ENCODE peak calls at places on chromosomes 2 and 18, in five cellular contexts. One of them, this sample, is unnamed.
A peak's percentile ranks its signal among the peaks of the same experiment; 100 is the strongest.

GRCh38 chr2:8103085-8103708 is 578.7 kb upstream of the ID2 start:
- DNase-seq in IMR-90: peak; percentile 78
- DNase-seq in adrenal gland: no peak
- DNase-seq in Caco-2: peak; percentile 66
- DNase-seq in OCI-LY7: no peak
- DNase-seq in this sample: no peak

GRCh38 chr2:212945526-212945925 is 205.9 kb downstream of the IKZF2 start:
- DNase-seq in IMR-90: no peak
- DNase-seq in adrenal gland: no peak
- DNase-seq in Caco-2: no peak
- DNase-seq in OCI-LY7: no peak
- DNase-seq in this sample: no peak

GRCh38 chr18:62485684-62486083 is 37.1 kb upstream of the ZCCHC2 start:
- DNase-seq in OCI-LY7: no peak
- DNase-seq in IMR-90: peak; percentile 76
- DNase-seq in adrenal gland: peak; percentile 67
- DNase-seq in Caco-2: no peak
- DNase-seq in this sample: no peak

GRCh38 chr2:239441261-239441701 is 40.5 kb upstream of the HDAC4 start:
- DNase-seq in OCI-LY7: no peak
- DNase-seq in Caco-2: no peak
- DNase-seq in IMR-90: no peak
- DNase-seq in adrenal gland: no peak
- DNase-seq in this sample: no peak

GRCh38 chr18:35938562-35938961 is 33.9 kb upstream of the RMP24 start:
- DNase-seq in IMR-90: no peak
- DNase-seq in OCI-LY7: no peak
- DNase-seq in Caco-2: no peak
- DNase-seq in adrenal gland: no peak
- DNase-seq in this sample: no peak

GRCh38 chr2:86037141-86037794 is 68.4 kb downstream of the POLR1A start:
- DNase-seq in IMR-90: peak; percentile 92
- DNase-seq in adrenal gland: peak; percentile 87
- DNase-seq in OCI-LY7: peak; percentile 64
- DNase-seq in Caco-2: no peak
- DNase-seq in this sample: peak; percentile 63

GRCh38 chr18:24475926-24476589 is 15.6 kb downstream of the HRH4 start:
- DNase-seq in OCI-LY7: no peak
- DNase-seq in Caco-2: no peak
- DNase-seq in IMR-90: no peak
- DNase-seq in adrenal gland: no peak
- DNase-seq in this sample: no peak

GRCh38 chr18:35680139-35680551 is 98.6 kb downstream of the GALNT1 start:
- DNase-seq in OCI-LY7: no peak
- DNase-seq in adrenal gland: no peak
- DNase-seq in IMR-90: no peak
- DNase-seq in Caco-2: no peak
- DNase-seq in this sample: no peak

GRCh38 chr2:238059505-238059904 is 1.3 kb upstream of the SCLY start:
- DNase-seq in OCI-LY7: no peak
- DNase-seq in adrenal gland: peak; percentile 21
- DNase-seq in Caco-2: no peak
- DNase-seq in IMR-90: no peak
- DNase-seq in this sample: no peak

GRCh38 chr18:59917422-59917821 is 17.6 kb downstream of the PMAIP1 start:
- DNase-seq in IMR-90: peak; percentile 58
- DNase-seq in adrenal gland: no peak
- DNase-seq in Caco-2: no peak
- DNase-seq in OCI-LY7: no peak
- DNase-seq in this sample: no peak

GRCh38 chr2:214410918-214411554 is at the start of gene VWC2L:
- DNase-seq in Caco-2: peak; percentile 84
- DNase-seq in adrenal gland: peak; percentile 63
- DNase-seq in IMR-90: peak; percentile 76
- DNase-seq in OCI-LY7: peak; percentile 24
- DNase-seq in this sample: no peak

GRCh38 chr2:1855150-1855549 is 110.8 kb upstream of the PXDN start:
- DNase-seq in adrenal gland: peak; percentile 61
- DNase-seq in OCI-LY7: no peak
- DNase-seq in IMR-90: no peak
- DNase-seq in Caco-2: no peak
- DNase-seq in this sample: no peak

DNA sequence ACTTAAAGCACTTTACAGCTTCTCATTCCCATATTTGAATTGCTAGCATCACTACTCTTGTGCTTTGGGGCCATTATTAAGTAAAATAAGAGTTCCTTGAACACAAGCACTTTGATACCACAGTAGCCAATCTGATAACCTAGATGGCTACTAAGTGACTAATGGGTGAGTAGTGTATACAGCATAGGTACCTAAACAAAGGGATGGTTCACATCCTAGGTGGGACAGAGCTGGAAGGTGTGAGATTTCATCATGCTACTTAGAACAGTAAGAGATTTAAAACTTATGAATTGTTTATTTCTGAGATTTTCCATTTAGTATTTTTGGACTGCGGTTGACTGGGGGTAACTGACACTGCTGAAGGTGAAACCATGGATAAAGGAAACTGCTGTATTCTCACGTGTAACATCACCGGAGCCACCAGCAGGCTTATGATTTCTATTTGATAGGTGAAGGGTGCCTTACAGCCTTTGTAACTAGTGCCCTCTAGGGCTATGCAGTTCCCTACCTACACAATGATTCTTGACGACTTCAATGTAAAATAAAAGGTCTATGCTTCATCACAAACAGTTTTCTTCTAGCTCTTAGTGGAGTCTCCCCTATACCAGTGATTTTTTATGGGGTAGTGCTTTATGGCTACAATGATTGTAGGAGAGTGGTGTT is 22.1 kb upstream of the CRIM1 start:
- DNase-seq in Caco-2: peak; percentile 26
- DNase-seq in IMR-90: no peak
- DNase-seq in adrenal gland: no peak
- DNase-seq in OCI-LY7: no peak
- DNase-seq in this sample: no peak
- TF ChIP-seq CTCF in Caco-2: peak; percentile 26
- TF ChIP-seq CTCF in IMR-90: no peak
- TF ChIP-seq CTCF in adrenal gland: no peak
- TF ChIP-seq CTCF in OCI-LY7: peak; percentile 16
- TF ChIP-seq CTCF in this sample: no peak

DNA sequence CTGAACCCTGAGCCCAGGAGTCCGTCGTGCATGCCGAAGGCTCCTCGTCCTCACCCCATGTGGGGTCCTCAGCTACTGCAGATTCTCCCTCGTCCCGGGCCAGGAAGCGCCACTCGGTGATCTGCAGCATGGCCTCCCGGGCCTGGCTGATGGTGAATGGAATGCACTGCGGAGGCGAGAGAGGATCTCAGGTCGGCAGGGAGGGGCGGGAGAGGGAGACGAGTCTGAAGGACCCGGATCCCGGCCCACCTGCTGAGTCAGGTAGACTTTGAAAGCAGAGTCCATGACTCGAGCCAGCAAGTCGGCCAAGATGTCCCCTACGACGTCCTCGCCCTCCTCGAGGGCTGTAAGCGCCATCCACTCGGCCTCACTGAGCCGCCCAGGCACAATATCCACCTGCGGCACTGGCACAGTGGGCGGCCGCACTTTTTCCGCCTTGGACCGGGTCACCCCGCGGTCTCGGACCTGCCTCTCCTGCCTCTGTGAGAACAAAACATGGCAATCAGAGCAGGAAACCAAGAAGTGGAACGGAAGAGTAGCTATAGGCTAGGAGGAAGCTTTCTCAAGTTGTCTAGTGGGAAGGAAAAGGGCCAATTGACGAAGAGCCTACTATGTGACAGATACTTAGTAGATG is 5.5 kb downstream of the C2orf81 start:
- DNase-seq in IMR-90: no peak
- DNase-seq in Caco-2: no peak
- DNase-seq in OCI-LY7: no peak
- DNase-seq in adrenal gland: no peak
- DNase-seq in this sample: no peak
- H3K4me3 ChIP-seq in IMR-90: no peak overlapping the region
- H3K4me3 ChIP-seq in Caco-2: no peak overlapping the region
- H3K4me3 ChIP-seq in OCI-LY7: no peak overlapping the region
- H3K4me3 ChIP-seq in adrenal gland: no peak overlapping the region
- H3K4me3 ChIP-seq in this sample: peak overlapping the region; percentile 58

DNA sequence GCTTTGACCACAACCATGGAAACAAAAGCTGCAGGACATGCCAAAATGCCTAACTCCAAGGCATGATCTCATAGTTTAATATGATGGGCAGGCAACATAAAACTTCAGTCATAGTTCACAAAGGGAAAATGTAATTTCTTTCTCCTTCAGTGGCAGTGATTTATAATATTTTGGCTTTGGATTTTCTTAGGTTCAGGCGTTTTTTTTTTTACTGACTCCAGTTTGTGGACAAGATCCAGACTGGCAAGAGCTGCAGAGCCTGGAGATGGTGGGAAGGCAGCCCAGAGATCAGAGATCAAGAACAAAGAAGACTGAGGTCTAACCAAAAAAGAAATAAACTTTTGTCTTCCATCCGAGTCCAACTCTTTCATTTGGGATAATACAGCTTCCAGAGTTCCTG is 215.4 kb upstream of the SETBP1 start:
- DNase-seq in adrenal gland: no peak
- DNase-seq in OCI-LY7: no peak
- DNase-seq in IMR-90: no peak
- DNase-seq in Caco-2: no peak
- DNase-seq in this sample: no peak
- H3K9me3 ChIP-seq in adrenal gland: no peaks in the 10 kb centered on the region
- H3K9me3 ChIP-seq in OCI-LY7: no peaks in the 10 kb centered on the region
- H3K9me3 ChIP-seq in IMR-90: no peaks in the 10 kb centered on the region
- H3K9me3 ChIP-seq in Caco-2: no peaks in the 10 kb centered on the region
- H3K9me3 ChIP-seq in this sample: no peaks in the 10 kb centered on the region

DNA sequence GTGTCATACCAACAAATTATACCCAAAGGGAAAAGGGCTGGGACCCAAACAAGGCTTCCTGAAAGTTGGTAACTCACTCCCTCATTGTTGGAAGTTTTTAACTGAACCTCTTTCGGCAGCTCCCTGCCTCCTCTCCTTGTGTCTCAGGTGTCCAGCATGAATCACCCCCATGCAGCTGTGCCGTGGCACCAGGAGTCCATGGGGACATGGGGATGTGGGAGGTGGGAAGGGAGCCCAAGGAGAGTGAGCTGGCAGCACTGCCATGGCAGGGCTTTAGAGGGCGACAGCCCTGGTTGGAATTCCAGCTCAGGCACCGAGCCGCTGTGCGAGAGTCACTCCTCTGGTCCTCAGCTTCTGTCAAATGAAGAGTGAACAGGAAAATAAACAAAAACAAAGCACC is 12.5 kb upstream of the GYPC start:
- DNase-seq in Caco-2: no peak
- DNase-seq in OCI-LY7: no peak
- DNase-seq in adrenal gland: no peak
- DNase-seq in IMR-90: no peak
- DNase-seq in this sample: no peak
- TF ChIP-seq CTCF in Caco-2: no peak
- TF ChIP-seq CTCF in OCI-LY7: no peak
- TF ChIP-seq CTCF in adrenal gland: peak; percentile 39
- TF ChIP-seq CTCF in IMR-90: no peak
- TF ChIP-seq CTCF in this sample: no peak

GRCh38 chr2:17813015-17813741 is 3.1 kb upstream of the MSGN1 start:
- DNase-seq in Caco-2: no peak
- DNase-seq in adrenal gland: no peak
- DNase-seq in IMR-90: peak; percentile 27
- DNase-seq in OCI-LY7: peak; percentile 28
- DNase-seq in this sample: no peak
- H3K4me3 ChIP-seq in Caco-2: no peak overlapping the region
- H3K4me3 ChIP-seq in adrenal gland: no peak overlapping the region
- H3K4me3 ChIP-seq in IMR-90: no peak overlapping the region
- H3K4me3 ChIP-seq in OCI-LY7: peak overlapping the region; percentile 50
- H3K4me3 ChIP-seq in this sample: no peak overlapping the region

GRCh38 chr2:13996527-13996926 is 636.0 kb upstream of the LRATD1 start:
- DNase-seq in IMR-90: no peak
- DNase-seq in adrenal gland: no peak
- DNase-seq in Caco-2: no peak
- DNase-seq in OCI-LY7: no peak
- DNase-seq in this sample: no peak
- H3K9me3 ChIP-seq in IMR-90: peaks cover 4% of the 10 kb centered on the region
- H3K9me3 ChIP-seq in adrenal gland: no peaks in the 10 kb centered on the region
- H3K9me3 ChIP-seq in Caco-2: peaks cover 5% of the 10 kb centered on the region
- H3K9me3 ChIP-seq in OCI-LY7: no peaks in the 10 kb centered on the region
- H3K9me3 ChIP-seq in this sample: no peaks in the 10 kb centered on the region

DNA sequence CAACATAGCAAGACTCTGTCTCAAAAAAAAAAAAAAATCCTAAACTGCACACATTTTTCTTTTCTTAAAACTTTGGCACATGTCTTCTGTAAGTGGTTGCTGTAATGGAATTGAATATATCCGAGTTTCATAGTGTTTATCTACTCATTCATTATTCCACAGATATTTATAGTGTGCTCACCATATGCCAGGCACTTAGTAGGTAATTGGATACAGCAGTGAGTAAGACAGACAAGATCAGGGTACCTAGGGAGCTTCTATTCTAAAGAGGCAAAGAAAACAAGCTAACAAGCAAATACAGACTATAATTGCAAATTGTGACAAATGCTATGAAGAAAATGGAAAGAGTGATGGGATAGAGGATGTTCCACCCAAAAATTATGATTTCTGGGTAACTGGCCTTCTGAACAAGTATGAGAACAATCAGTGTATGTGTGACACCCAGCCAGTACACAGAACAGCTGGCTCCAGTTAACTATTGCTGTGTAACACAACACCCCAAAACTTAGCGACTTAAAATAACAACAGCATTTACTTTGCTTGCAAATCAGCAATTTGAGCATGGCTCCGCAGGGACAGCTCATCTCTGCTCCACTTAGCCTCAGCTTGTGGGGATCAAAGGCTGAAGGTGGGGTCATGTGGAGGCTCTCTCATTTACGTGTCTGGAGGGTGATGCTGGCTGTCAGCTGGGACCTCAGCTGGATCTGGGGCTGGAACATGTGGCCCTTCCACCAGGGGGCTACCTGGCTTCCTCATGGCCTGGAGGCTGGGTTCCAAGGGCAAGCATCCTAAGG is 224.9 kb downstream of the INSIG2 start:
- DNase-seq in IMR-90: no peak
- DNase-seq in Caco-2: peak; percentile 13
- DNase-seq in OCI-LY7: no peak
- DNase-seq in adrenal gland: no peak
- DNase-seq in this sample: no peak
- TF ChIP-seq CTCF in IMR-90: no peak
- TF ChIP-seq CTCF in Caco-2: peak; percentile 9
- TF ChIP-seq CTCF in OCI-LY7: no peak
- TF ChIP-seq CTCF in adrenal gland: no peak
- TF ChIP-seq CTCF in this sample: no peak

DNA sequence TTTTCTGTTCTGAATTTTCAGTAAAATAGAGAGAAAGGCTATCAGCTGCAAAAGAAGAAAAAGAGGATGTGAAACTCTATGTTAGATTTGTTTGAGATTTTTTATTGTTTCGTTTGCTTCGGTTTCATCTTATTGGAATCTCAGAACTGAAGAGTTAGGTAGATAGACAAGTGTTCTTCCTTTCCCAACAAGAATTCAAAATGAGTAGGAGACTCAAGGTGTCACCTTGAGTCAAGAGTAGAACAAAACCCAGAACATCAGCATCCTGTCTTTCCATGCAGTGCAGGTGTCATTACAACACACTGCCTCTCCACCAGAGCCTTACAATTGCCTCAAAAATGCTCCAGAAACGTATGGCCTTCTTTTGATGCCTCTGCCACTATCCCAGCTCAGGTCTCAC is 21.1 kb downstream of the NBAS start:
- DNase-seq in Caco-2: no peak
- DNase-seq in adrenal gland: no peak
- DNase-seq in IMR-90: no peak
- DNase-seq in OCI-LY7: peak; percentile 57
- DNase-seq in this sample: no peak
- H3K4me3 ChIP-seq in Caco-2: no peak overlapping the region
- H3K4me3 ChIP-seq in adrenal gland: no peak overlapping the region
- H3K4me3 ChIP-seq in IMR-90: no peak overlapping the region
- H3K4me3 ChIP-seq in OCI-LY7: no peak overlapping the region
- H3K4me3 ChIP-seq in this sample: no peak overlapping the region